ENCODE peak calls at places on chromosomes 13 and 19, in four cellular contexts. One of them, this sample, is unnamed.

GRCh38 chr19:2824129-2824528 is 4.5 kb downstream of the ZNF554 start:
- DNase-seq in amniotic epithelial cell: no peak
- DNase-seq in HTR-8/SVneo: no peak
- DNase-seq in hypothalamus: no peak
- DNase-seq in this sample: no peak

GRCh38 chr13:51339952-51340732 is 651 bp downstream of the SERPINE3 start:
- DNase-seq in HTR-8/SVneo: no peak
- DNase-seq in hypothalamus: no peak
- DNase-seq in amniotic epithelial cell: peak; percentile 28
- DNase-seq in this sample: no peak

GRCh38 chr13:19605161-19605955 is 28.1 kb upstream of the MPHOSPH8 start:
- DNase-seq in amniotic epithelial cell: no peak
- DNase-seq in hypothalamus: no peak
- DNase-seq in HTR-8/SVneo: no peak
- DNase-seq in this sample: no peak

GRCh38 chr19:13849991-13850909 is 26.7 kb upstream of the NANOS3 start:
- DNase-seq in HTR-8/SVneo: no peak
- DNase-seq in amniotic epithelial cell: peak; percentile 52
- DNase-seq in hypothalamus: peak; percentile 86
- DNase-seq in this sample: peak; percentile 93

GRCh38 chr19:36488816-36489138 is 584 bp downstream of the ZNF566 start:
- DNase-seq in HTR-8/SVneo: peak; percentile 26
- DNase-seq in amniotic epithelial cell: peak; percentile 2
- DNase-seq in hypothalamus: no peak
- DNase-seq in this sample: peak; percentile 15

GRCh38 chr13:110347535-110348308 is 40.6 kb downstream of the COL4A2 start:
- DNase-seq in amniotic epithelial cell: peak; percentile 94
- DNase-seq in HTR-8/SVneo: peak; percentile 40
- DNase-seq in hypothalamus: no peak
- DNase-seq in this sample: peak; percentile 64

GRCh38 chr19:39385629-39386411 is 5.1 kb downstream of the PAF1 start:
- DNase-seq in amniotic epithelial cell: no peak
- DNase-seq in HTR-8/SVneo: no peak
- DNase-seq in hypothalamus: no peak
- DNase-seq in this sample: no peak

GRCh38 chr19:42422576-42423461 is 4.4 kb downstream of the LIPE start:
- DNase-seq in hypothalamus: peak; percentile 86
- DNase-seq in HTR-8/SVneo: peak; percentile 42
- DNase-seq in amniotic epithelial cell: no peak
- DNase-seq in this sample: peak; percentile 70

GRCh38 chr13:107838592-107839161 is 376.7 kb downstream of the LIG4 start:
- DNase-seq in amniotic epithelial cell: no peak
- DNase-seq in HTR-8/SVneo: no peak
- DNase-seq in hypothalamus: no peak
- DNase-seq in this sample: no peak

GRCh38 chr13:37602743-37603381 is 4.3 kb upstream of the POSTN start:
- DNase-seq in amniotic epithelial cell: peak; percentile 36
- DNase-seq in HTR-8/SVneo: no peak
- DNase-seq in hypothalamus: no peak
- DNase-seq in this sample: no peak

GRCh38 chr19:4379383-4380253 is 20.7 kb downstream of the SH3GL1 start:
- DNase-seq in HTR-8/SVneo: no peak
- DNase-seq in amniotic epithelial cell: peak; percentile 72
- DNase-seq in hypothalamus: no peak
- DNase-seq in this sample: peak; percentile 84

GRCh38 chr13:50131998-50132936 is 117.0 kb downstream of the KCNRG start:
- DNase-seq in hypothalamus: no peak
- DNase-seq in HTR-8/SVneo: no peak
- DNase-seq in amniotic epithelial cell: no peak
- DNase-seq in this sample: no peak